ENCODE peak calls at places on chromosomes 16 and 17, in seven cellular contexts. One of them, this sample, is unnamed.

GRCh38 chr17:17988427-17988945 is 15.8 kb downstream of the DRC3 start:
- DNase-seq in neuronal stem cell: no peak
- DNase-seq in mesenchymal stem cell: no peak
- DNase-seq in mesendoderm: no peak
- DNase-seq in IMR-90: no peak
- DNase-seq in trophoblast cell: peak; percentile 68
- DNase-seq in H1: no peak
- DNase-seq in this sample: no peak

GRCh38 chr17:77410470-77410869 is 269.7 kb downstream of the SEC14L1 start:
- DNase-seq in neuronal stem cell: no peak
- DNase-seq in mesenchymal stem cell: no peak
- DNase-seq in mesendoderm: no peak
- DNase-seq in IMR-90: no peak
- DNase-seq in trophoblast cell: no peak
- DNase-seq in H1: no peak
- DNase-seq in this sample: no peak

GRCh38 chr17:78180083-78180482 is 6.8 kb downstream of the TK1 start:
- DNase-seq in neuronal stem cell: no peak
- DNase-seq in mesenchymal stem cell: peak; percentile 56
- DNase-seq in mesendoderm: no peak
- DNase-seq in IMR-90: peak; percentile 50
- DNase-seq in trophoblast cell: no peak
- DNase-seq in H1: no peak
- DNase-seq in this sample: no peak

GRCh38 chr16:29663020-29663828 is at the start of gene SPN:
- DNase-seq in neuronal stem cell: no peak
- DNase-seq in mesenchymal stem cell: no peak
- DNase-seq in mesendoderm: no peak
- DNase-seq in IMR-90: no peak
- DNase-seq in trophoblast cell: no peak
- DNase-seq in H1: no peak
- DNase-seq in this sample: no peak

GRCh38 chr17:69729937-69730336 is 315.4 kb downstream of the MAP2K6 start:
- DNase-seq in neuronal stem cell: no peak
- DNase-seq in mesenchymal stem cell: no peak
- DNase-seq in mesendoderm: no peak
- DNase-seq in IMR-90: peak; percentile 62
- DNase-seq in trophoblast cell: peak; percentile 67
- DNase-seq in H1: no peak
- DNase-seq in this sample: no peak

GRCh38 chr17:81807210-81807719 is 3.3 kb downstream of the GCGR start:
- DNase-seq in neuronal stem cell: no peak
- DNase-seq in mesenchymal stem cell: no peak
- DNase-seq in mesendoderm: no peak
- DNase-seq in IMR-90: no peak
- DNase-seq in trophoblast cell: no peak
- DNase-seq in H1: no peak
- DNase-seq in this sample: no peak

GRCh38 chr17:73657473-73658116 is 13.3 kb upstream of the SDK2 start:
- DNase-seq in neuronal stem cell: peak; percentile 45
- DNase-seq in mesenchymal stem cell: peak; percentile 8
- DNase-seq in mesendoderm: peak; percentile 84
- DNase-seq in IMR-90: no peak
- DNase-seq in trophoblast cell: peak; percentile 98
- DNase-seq in H1: no peak
- DNase-seq in this sample: peak; percentile 90

GRCh38 chr17:48026503-48027321 is 10.9 kb downstream of the COPZ2 start:
- DNase-seq in neuronal stem cell: peak; percentile 87
- DNase-seq in mesenchymal stem cell: peak; percentile 87
- DNase-seq in mesendoderm: peak; percentile 95
- DNase-seq in IMR-90: peak; percentile 88
- DNase-seq in trophoblast cell: peak; percentile 69
- DNase-seq in H1: peak; percentile 80
- DNase-seq in this sample: peak; percentile 96

GRCh38 chr17:60952747-60953146 is 275.1 kb downstream of the BCAS3 start:
- DNase-seq in neuronal stem cell: no peak
- DNase-seq in mesenchymal stem cell: no peak
- DNase-seq in mesendoderm: no peak
- DNase-seq in IMR-90: no peak
- DNase-seq in trophoblast cell: peak; percentile 50
- DNase-seq in H1: no peak
- DNase-seq in this sample: no peak

GRCh38 chr16:55490301-55490700 is 11.3 kb downstream of the MMP2 start:
- DNase-seq in neuronal stem cell: no peak
- DNase-seq in mesenchymal stem cell: no peak
- DNase-seq in mesendoderm: no peak
- DNase-seq in IMR-90: no peak
- DNase-seq in trophoblast cell: no peak
- DNase-seq in H1: no peak
- DNase-seq in this sample: no peak

GRCh38 chr17:2897605-2898004 is 101.4 kb downstream of the RAP1GAP2 start:
- DNase-seq in neuronal stem cell: no peak
- DNase-seq in mesenchymal stem cell: no peak
- DNase-seq in mesendoderm: no peak
- DNase-seq in IMR-90: no peak
- DNase-seq in trophoblast cell: no peak
- DNase-seq in H1: no peak
- DNase-seq in this sample: no peak
- H2BK120ac ChIP-seq in neuronal stem cell: no peak overlapping the region
- H2BK120ac ChIP-seq in mesenchymal stem cell: no peak overlapping the region
- H2BK120ac ChIP-seq in mesendoderm: no peak overlapping the region
- H2BK120ac ChIP-seq in IMR-90: no peak overlapping the region
- H2BK120ac ChIP-seq in trophoblast cell: no peak overlapping the region
- H2BK120ac ChIP-seq in H1: no peak overlapping the region
- H2BK120ac ChIP-seq in this sample: no peak overlapping the region

GRCh38 chr16:89129378-89129777 is 35.7 kb downstream of the ACSF3 start:
- DNase-seq in neuronal stem cell: no peak
- DNase-seq in mesenchymal stem cell: no peak
- DNase-seq in mesendoderm: no peak
- DNase-seq in IMR-90: no peak
- DNase-seq in trophoblast cell: no peak
- DNase-seq in H1: no peak
- DNase-seq in this sample: no peak
- H3K4ac ChIP-seq in neuronal stem cell: no peak overlapping the region
- H3K4ac ChIP-seq in mesenchymal stem cell: no peak overlapping the region
- H3K4ac ChIP-seq in mesendoderm: no peak overlapping the region
- H3K4ac ChIP-seq in IMR-90: no peak overlapping the region
- H3K4ac ChIP-seq in trophoblast cell: no peak overlapping the region
- H3K4ac ChIP-seq in H1: no peak overlapping the region
- H3K4ac ChIP-seq in this sample: no peak overlapping the region

GRCh38 chr17:28648698-28649097 is 3.7 kb upstream of the BLTP2 start:
- DNase-seq in neuronal stem cell: no peak
- DNase-seq in mesenchymal stem cell: no peak
- DNase-seq in mesendoderm: no peak
- DNase-seq in IMR-90: no peak
- DNase-seq in trophoblast cell: no peak
- DNase-seq in H1: no peak
- DNase-seq in this sample: no peak
- H2BK120ac ChIP-seq in neuronal stem cell: no peak overlapping the region
- H2BK120ac ChIP-seq in mesenchymal stem cell: no peak overlapping the region
- H2BK120ac ChIP-seq in mesendoderm: no peak overlapping the region
- H2BK120ac ChIP-seq in IMR-90: no peak overlapping the region
- H2BK120ac ChIP-seq in trophoblast cell: no peak overlapping the region
- H2BK120ac ChIP-seq in H1: no peak overlapping the region
- H2BK120ac ChIP-seq in this sample: no peak overlapping the region

DNA sequence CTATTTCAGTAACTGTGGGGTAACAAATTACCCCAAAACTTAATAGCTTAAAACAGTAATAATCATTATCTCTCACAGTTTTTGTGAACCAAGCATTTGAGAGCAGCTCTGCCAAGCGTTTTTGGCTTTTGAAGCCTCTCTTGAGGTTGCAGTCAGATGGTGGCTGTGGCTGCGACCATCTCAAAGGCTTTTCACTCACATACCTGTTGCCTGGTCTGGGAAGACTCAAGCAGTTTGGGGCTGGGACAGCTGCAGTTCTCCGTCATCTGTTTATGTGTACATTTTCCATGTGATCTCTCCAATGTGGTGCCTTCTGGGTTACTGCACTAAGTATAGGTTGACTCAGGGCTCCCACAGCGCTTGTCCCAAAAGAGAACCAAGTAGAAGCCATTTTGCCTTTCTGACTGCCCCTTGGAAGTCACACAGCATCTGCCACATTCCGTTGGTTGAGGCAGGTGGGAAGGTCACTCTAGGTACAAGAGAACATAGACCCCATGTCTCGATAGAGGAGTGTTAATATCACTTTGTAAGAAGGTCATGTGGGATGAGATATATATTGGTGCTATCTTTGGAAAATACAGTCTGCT is 49.6 kb downstream of the LDHD start:
- DNase-seq in neuronal stem cell: no peak
- DNase-seq in mesenchymal stem cell: no peak
- DNase-seq in mesendoderm: no peak
- DNase-seq in IMR-90: no peak
- DNase-seq in trophoblast cell: no peak
- DNase-seq in H1: no peak
- DNase-seq in this sample: no peak
- H3K4ac ChIP-seq in neuronal stem cell: no peak overlapping the region
- H3K4ac ChIP-seq in mesenchymal stem cell: no peak overlapping the region
- H3K4ac ChIP-seq in mesendoderm: no peak overlapping the region
- H3K4ac ChIP-seq in IMR-90: no peak overlapping the region
- H3K4ac ChIP-seq in trophoblast cell: no peak overlapping the region
- H3K4ac ChIP-seq in H1: no peak overlapping the region
- H3K4ac ChIP-seq in this sample: no peak overlapping the region

GRCh38 chr17:39970157-39970692 is 7.4 kb downstream of the GSDMA start:
- DNase-seq in neuronal stem cell: no peak
- DNase-seq in mesenchymal stem cell: no peak
- DNase-seq in mesendoderm: no peak
- DNase-seq in IMR-90: no peak
- DNase-seq in trophoblast cell: no peak
- DNase-seq in H1: no peak
- DNase-seq in this sample: no peak
- H2BK120ac ChIP-seq in neuronal stem cell: no peak overlapping the region
- H2BK120ac ChIP-seq in mesenchymal stem cell: no peak overlapping the region
- H2BK120ac ChIP-seq in mesendoderm: no peak overlapping the region
- H2BK120ac ChIP-seq in IMR-90: no peak overlapping the region
- H2BK120ac ChIP-seq in trophoblast cell: no peak overlapping the region
- H2BK120ac ChIP-seq in H1: no peak overlapping the region
- H2BK120ac ChIP-seq in this sample: no peak overlapping the region

GRCh38 chr16:75497558-75497957 is 2.3 kb upstream of the CHST6 start:
- DNase-seq in neuronal stem cell: no peak
- DNase-seq in mesenchymal stem cell: no peak
- DNase-seq in mesendoderm: no peak
- DNase-seq in IMR-90: no peak
- DNase-seq in trophoblast cell: no peak
- DNase-seq in H1: no peak
- DNase-seq in this sample: no peak
- H3K4ac ChIP-seq in neuronal stem cell: no peak overlapping the region
- H3K4ac ChIP-seq in mesenchymal stem cell: no peak overlapping the region
- H3K4ac ChIP-seq in mesendoderm: no peak overlapping the region
- H3K4ac ChIP-seq in IMR-90: no peak overlapping the region
- H3K4ac ChIP-seq in trophoblast cell: no peak overlapping the region
- H3K4ac ChIP-seq in H1: no peak overlapping the region
- H3K4ac ChIP-seq in this sample: no peak overlapping the region

GRCh38 chr17:57006040-57006439 is 28.1 kb downstream of the SCPEP1 start:
- DNase-seq in neuronal stem cell: no peak
- DNase-seq in mesenchymal stem cell: no peak
- DNase-seq in mesendoderm: peak; percentile 27
- DNase-seq in IMR-90: no peak
- DNase-seq in trophoblast cell: no peak
- DNase-seq in H1: no peak
- DNase-seq in this sample: no peak
- H2BK120ac ChIP-seq in neuronal stem cell: no peak overlapping the region
- H2BK120ac ChIP-seq in mesenchymal stem cell: no peak overlapping the region
- H2BK120ac ChIP-seq in mesendoderm: no peak overlapping the region
- H2BK120ac ChIP-seq in IMR-90: no peak overlapping the region
- H2BK120ac ChIP-seq in trophoblast cell: no peak overlapping the region
- H2BK120ac ChIP-seq in H1: no peak overlapping the region
- H2BK120ac ChIP-seq in this sample: no peak overlapping the region

GRCh38 chr17:50370052-50370451 is 2.9 kb downstream of the MRPL27 start:
- DNase-seq in neuronal stem cell: no peak
- DNase-seq in mesenchymal stem cell: no peak
- DNase-seq in mesendoderm: no peak
- DNase-seq in IMR-90: no peak
- DNase-seq in trophoblast cell: no peak
- DNase-seq in H1: no peak
- DNase-seq in this sample: no peak
- H3K4ac ChIP-seq in neuronal stem cell: no peak overlapping the region
- H3K4ac ChIP-seq in mesenchymal stem cell: no peak overlapping the region
- H3K4ac ChIP-seq in mesendoderm: no peak overlapping the region
- H3K4ac ChIP-seq in IMR-90: no peak overlapping the region
- H3K4ac ChIP-seq in trophoblast cell: no peak overlapping the region
- H3K4ac ChIP-seq in H1: no peak overlapping the region
- H3K4ac ChIP-seq in this sample: no peak overlapping the region

GRCh38 chr16:89116341-89117238 is 22.9 kb downstream of the ACSF3 start:
- DNase-seq in neuronal stem cell: no peak
- DNase-seq in mesenchymal stem cell: no peak
- DNase-seq in mesendoderm: no peak
- DNase-seq in IMR-90: no peak
- DNase-seq in trophoblast cell: no peak
- DNase-seq in H1: no peak
- DNase-seq in this sample: no peak
- H2BK120ac ChIP-seq in neuronal stem cell: peak overlapping the region; percentile 18
- H2BK120ac ChIP-seq in mesenchymal stem cell: no peak overlapping the region
- H2BK120ac ChIP-seq in mesendoderm: no peak overlapping the region
- H2BK120ac ChIP-seq in IMR-90: no peak overlapping the region
- H2BK120ac ChIP-seq in trophoblast cell: no peak overlapping the region
- H2BK120ac ChIP-seq in H1: no peak overlapping the region
- H2BK120ac ChIP-seq in this sample: no peak overlapping the region

DNA sequence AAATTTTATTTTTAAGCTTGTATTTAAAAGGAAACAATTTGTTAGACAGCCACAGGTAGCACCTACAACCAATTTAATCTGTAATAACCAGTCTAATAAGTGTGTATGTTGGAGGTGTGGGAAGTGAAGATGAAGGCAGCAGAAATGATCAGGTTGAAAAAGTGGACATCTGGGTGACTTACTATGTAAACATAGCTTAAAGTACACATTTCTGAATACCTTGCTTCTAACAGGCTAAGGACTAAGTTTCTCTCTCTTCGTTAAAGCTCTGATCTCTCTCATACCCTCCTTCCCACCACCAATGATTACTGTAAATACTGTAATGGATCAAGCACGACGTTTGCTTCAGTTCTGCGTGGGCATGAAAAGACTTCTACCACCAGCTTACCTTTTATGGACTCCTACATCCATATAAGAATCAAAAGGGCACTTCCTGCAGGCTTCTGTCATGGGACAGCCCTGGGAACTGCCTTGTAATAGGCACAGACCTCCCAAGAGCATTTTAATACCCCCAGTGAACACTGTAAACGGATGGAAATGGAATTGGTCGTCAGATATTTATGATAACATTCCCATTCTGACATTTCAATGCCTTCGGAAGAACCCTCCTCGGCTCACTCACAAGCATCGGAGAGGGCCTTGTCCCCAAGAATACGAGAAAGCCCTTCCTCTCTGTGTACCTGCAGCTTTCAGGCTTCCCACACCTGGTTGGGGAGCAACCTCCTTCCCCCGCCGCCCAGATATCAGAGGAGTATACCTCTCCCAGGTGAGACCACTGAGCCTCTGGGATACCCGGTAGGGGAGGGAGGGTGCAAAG is 693 bp downstream of the CCDC43 start:
- DNase-seq in neuronal stem cell: no peak
- DNase-seq in mesenchymal stem cell: no peak
- DNase-seq in mesendoderm: no peak
- DNase-seq in IMR-90: peak; percentile 38
- DNase-seq in trophoblast cell: no peak
- DNase-seq in H1: no peak
- DNase-seq in this sample: no peak
- H3K4ac ChIP-seq in neuronal stem cell: no peak overlapping the region
- H3K4ac ChIP-seq in mesenchymal stem cell: peak overlapping the region; percentile 97
- H3K4ac ChIP-seq in mesendoderm: no peak overlapping the region
- H3K4ac ChIP-seq in IMR-90: peak overlapping the region; percentile 84
- H3K4ac ChIP-seq in trophoblast cell: peak overlapping the region; percentile 89
- H3K4ac ChIP-seq in H1: peak overlapping the region; percentile 94
- H3K4ac ChIP-seq in this sample: no peak overlapping the region

This sample was measured in H9.